ENCODE peak calls at places on chromosomes 1 and 21, in eight cellular contexts. One of them, this sample, is unnamed.

GRCh38 chr1:113938192-113938591 is 9.1 kb downstream of the HIPK1 start:
- DNase-seq in GM12891: no peak
- DNase-seq in activated CD4-positive, alpha-beta T cell treated with anti-CD3 and anti-CD28 coated beads, Interleukin-2, amount 50 U/mL, for 48 hours: no peak
- DNase-seq in NCI-H748 treated with DMSO at 0.1 percent for 48 hours: no peak
- DNase-seq in breast epithelium: no peak
- DNase-seq in AG20443: no peak
- DNase-seq in NCI-H2107: no peak
- DNase-seq in T1000: no peak
- DNase-seq in this sample: no peak

GRCh38 chr1:181062800-181063428 is 25.6 kb upstream of the IER5 start:
- DNase-seq in GM12891: no peak
- DNase-seq in activated CD4-positive, alpha-beta T cell treated with anti-CD3 and anti-CD28 coated beads, Interleukin-2, amount 50 U/mL, for 48 hours: peak; percentile 37
- DNase-seq in NCI-H748 treated with DMSO at 0.1 percent for 48 hours: no peak
- DNase-seq in breast epithelium: no peak
- DNase-seq in AG20443: peak; percentile 74
- DNase-seq in NCI-H2107: no peak
- DNase-seq in T1000: no peak
- DNase-seq in this sample: peak; percentile 21

GRCh38 chr1:67970088-67970487 is 80.3 kb downstream of the DIRAS3 start:
- DNase-seq in GM12891: no peak
- DNase-seq in activated CD4-positive, alpha-beta T cell treated with anti-CD3 and anti-CD28 coated beads, Interleukin-2, amount 50 U/mL, for 48 hours: no peak
- DNase-seq in NCI-H748 treated with DMSO at 0.1 percent for 48 hours: no peak
- DNase-seq in breast epithelium: no peak
- DNase-seq in AG20443: peak; percentile 42
- DNase-seq in NCI-H2107: no peak
- DNase-seq in T1000: no peak
- DNase-seq in this sample: no peak

GRCh38 chr1:202434059-202434458 is 85.6 kb downstream of the PPP1R12B start:
- DNase-seq in GM12891: no peak
- DNase-seq in activated CD4-positive, alpha-beta T cell treated with anti-CD3 and anti-CD28 coated beads, Interleukin-2, amount 50 U/mL, for 48 hours: no peak
- DNase-seq in NCI-H748 treated with DMSO at 0.1 percent for 48 hours: no peak
- DNase-seq in breast epithelium: no peak
- DNase-seq in AG20443: no peak
- DNase-seq in NCI-H2107: no peak
- DNase-seq in T1000: no peak
- DNase-seq in this sample: no peak

GRCh38 chr1:116906812-116907211 is 2.9 kb upstream of the PTGFRN start:
- DNase-seq in GM12891: no peak
- DNase-seq in activated CD4-positive, alpha-beta T cell treated with anti-CD3 and anti-CD28 coated beads, Interleukin-2, amount 50 U/mL, for 48 hours: no peak
- DNase-seq in NCI-H748 treated with DMSO at 0.1 percent for 48 hours: no peak
- DNase-seq in breast epithelium: no peak
- DNase-seq in AG20443: no peak
- DNase-seq in NCI-H2107: no peak
- DNase-seq in T1000: no peak
- DNase-seq in this sample: no peak

GRCh38 chr1:156476501-156477298 is 23.9 kb downstream of the MEF2D start:
- DNase-seq in GM12891: no peak
- DNase-seq in activated CD4-positive, alpha-beta T cell treated with anti-CD3 and anti-CD28 coated beads, Interleukin-2, amount 50 U/mL, for 48 hours: peak; percentile 69
- DNase-seq in NCI-H748 treated with DMSO at 0.1 percent for 48 hours: no peak
- DNase-seq in breast epithelium: no peak
- DNase-seq in AG20443: peak; percentile 57
- DNase-seq in NCI-H2107: no peak
- DNase-seq in T1000: peak; percentile 30
- DNase-seq in this sample: no peak

GRCh38 chr1:109789771-109790170 is 26.0 kb upstream of the EPS8L3 start:
- DNase-seq in GM12891: no peak
- DNase-seq in activated CD4-positive, alpha-beta T cell treated with anti-CD3 and anti-CD28 coated beads, Interleukin-2, amount 50 U/mL, for 48 hours: no peak
- DNase-seq in NCI-H748 treated with DMSO at 0.1 percent for 48 hours: no peak
- DNase-seq in breast epithelium: peak; percentile 12
- DNase-seq in AG20443: no peak
- DNase-seq in NCI-H2107: no peak
- DNase-seq in T1000: no peak
- DNase-seq in this sample: no peak

GRCh38 chr1:3905953-3906671 is 6.0 kb upstream of the C1orf174 start:
- DNase-seq in GM12891: no peak
- DNase-seq in activated CD4-positive, alpha-beta T cell treated with anti-CD3 and anti-CD28 coated beads, Interleukin-2, amount 50 U/mL, for 48 hours: no peak
- DNase-seq in NCI-H748 treated with DMSO at 0.1 percent for 48 hours: no peak
- DNase-seq in breast epithelium: no peak
- DNase-seq in AG20443: no peak
- DNase-seq in NCI-H2107: no peak
- DNase-seq in T1000: no peak
- DNase-seq in this sample: no peak

GRCh38 chr1:229855999-229856650 is 210.9 kb upstream of the GALNT2 start:
- DNase-seq in GM12891: peak; percentile 59
- DNase-seq in activated CD4-positive, alpha-beta T cell treated with anti-CD3 and anti-CD28 coated beads, Interleukin-2, amount 50 U/mL, for 48 hours: no peak
- DNase-seq in NCI-H748 treated with DMSO at 0.1 percent for 48 hours: no peak
- DNase-seq in breast epithelium: no peak
- DNase-seq in AG20443: peak; percentile 60
- DNase-seq in NCI-H2107: no peak
- DNase-seq in T1000: no peak
- DNase-seq in this sample: no peak

GRCh38 chr1:200872446-200873115 is at the start of gene GPR25:
- DNase-seq in GM12891: no peak
- DNase-seq in activated CD4-positive, alpha-beta T cell treated with anti-CD3 and anti-CD28 coated beads, Interleukin-2, amount 50 U/mL, for 48 hours: no peak
- DNase-seq in NCI-H748 treated with DMSO at 0.1 percent for 48 hours: no peak
- DNase-seq in breast epithelium: no peak
- DNase-seq in AG20443: no peak
- DNase-seq in NCI-H2107: no peak
- DNase-seq in T1000: no peak
- DNase-seq in this sample: no peak

GRCh38 chr1:50893466-50893865 is 66.6 kb downstream of the FAF1 start:
- DNase-seq in GM12891: no peak
- DNase-seq in activated CD4-positive, alpha-beta T cell treated with anti-CD3 and anti-CD28 coated beads, Interleukin-2, amount 50 U/mL, for 48 hours: no peak
- DNase-seq in NCI-H748 treated with DMSO at 0.1 percent for 48 hours: no peak
- DNase-seq in breast epithelium: no peak
- DNase-seq in AG20443: no peak
- DNase-seq in NCI-H2107: no peak
- DNase-seq in T1000: no peak
- DNase-seq in this sample: no peak

GRCh38 chr1:7252411-7253117 is 467.3 kb downstream of the CAMTA1 start:
- DNase-seq in GM12891: no peak
- DNase-seq in activated CD4-positive, alpha-beta T cell treated with anti-CD3 and anti-CD28 coated beads, Interleukin-2, amount 50 U/mL, for 48 hours: no peak
- DNase-seq in NCI-H748 treated with DMSO at 0.1 percent for 48 hours: no peak
- DNase-seq in breast epithelium: no peak
- DNase-seq in AG20443: no peak
- DNase-seq in NCI-H2107: no peak
- DNase-seq in T1000: no peak
- DNase-seq in this sample: no peak

GRCh38 chr1:204307334-204307883 is 52.3 kb downstream of the PLEKHA6 start:
- DNase-seq in GM12891: no peak
- DNase-seq in activated CD4-positive, alpha-beta T cell treated with anti-CD3 and anti-CD28 coated beads, Interleukin-2, amount 50 U/mL, for 48 hours: no peak
- DNase-seq in NCI-H748 treated with DMSO at 0.1 percent for 48 hours: no peak
- DNase-seq in breast epithelium: no peak
- DNase-seq in AG20443: peak; percentile 52
- DNase-seq in NCI-H2107: peak; percentile 82
- DNase-seq in T1000: no peak
- DNase-seq in this sample: no peak

GRCh38 chr1:77039739-77040138 is 172.5 kb downstream of the ST6GALNAC5 start:
- DNase-seq in GM12891: no peak
- DNase-seq in activated CD4-positive, alpha-beta T cell treated with anti-CD3 and anti-CD28 coated beads, Interleukin-2, amount 50 U/mL, for 48 hours: no peak
- DNase-seq in NCI-H748 treated with DMSO at 0.1 percent for 48 hours: no peak
- DNase-seq in breast epithelium: no peak
- DNase-seq in AG20443: peak; percentile 93
- DNase-seq in NCI-H2107: no peak
- DNase-seq in T1000: peak; percentile 76
- DNase-seq in this sample: no peak

GRCh38 chr1:118223426-118223825 is 38.4 kb upstream of the SPAG17 start:
- DNase-seq in GM12891: no peak
- DNase-seq in activated CD4-positive, alpha-beta T cell treated with anti-CD3 and anti-CD28 coated beads, Interleukin-2, amount 50 U/mL, for 48 hours: no peak
- DNase-seq in NCI-H748 treated with DMSO at 0.1 percent for 48 hours: no peak
- DNase-seq in breast epithelium: no peak
- DNase-seq in AG20443: peak; percentile 53
- DNase-seq in NCI-H2107: no peak
- DNase-seq in T1000: no peak
- DNase-seq in this sample: no peak

GRCh38 chr1:62011007-62011406 is 183.6 kb upstream of the L1TD1 start:
- DNase-seq in GM12891: no peak
- DNase-seq in activated CD4-positive, alpha-beta T cell treated with anti-CD3 and anti-CD28 coated beads, Interleukin-2, amount 50 U/mL, for 48 hours: no peak
- DNase-seq in NCI-H748 treated with DMSO at 0.1 percent for 48 hours: no peak
- DNase-seq in breast epithelium: no peak
- DNase-seq in AG20443: no peak
- DNase-seq in NCI-H2107: no peak
- DNase-seq in T1000: no peak
- DNase-seq in this sample: no peak

GRCh38 chr1:74733616-74734484 is 898 bp downstream of the TYW3 start:
- DNase-seq in GM12891: peak; percentile 28
- DNase-seq in activated CD4-positive, alpha-beta T cell treated with anti-CD3 and anti-CD28 coated beads, Interleukin-2, amount 50 U/mL, for 48 hours: peak; percentile 32
- DNase-seq in NCI-H748 treated with DMSO at 0.1 percent for 48 hours: peak; percentile 69
- DNase-seq in breast epithelium: no peak
- DNase-seq in AG20443: peak; percentile 62
- DNase-seq in NCI-H2107: peak; percentile 36
- DNase-seq in T1000: no peak
- DNase-seq in this sample: peak; percentile 63

GRCh38 chr1:6348511-6349191 is 44.9 kb downstream of the ACOT7 start:
- DNase-seq in GM12891: no peak
- DNase-seq in activated CD4-positive, alpha-beta T cell treated with anti-CD3 and anti-CD28 coated beads, Interleukin-2, amount 50 U/mL, for 48 hours: peak; percentile 54
- DNase-seq in NCI-H748 treated with DMSO at 0.1 percent for 48 hours: no peak
- DNase-seq in breast epithelium: no peak
- DNase-seq in AG20443: no peak
- DNase-seq in NCI-H2107: no peak
- DNase-seq in T1000: no peak
- DNase-seq in this sample: peak; percentile 60

GRCh38 chr1:39406533-39407478 is 84.6 kb upstream of the BMP8A start:
- DNase-seq in GM12891: no peak
- DNase-seq in activated CD4-positive, alpha-beta T cell treated with anti-CD3 and anti-CD28 coated beads, Interleukin-2, amount 50 U/mL, for 48 hours: no peak
- DNase-seq in NCI-H748 treated with DMSO at 0.1 percent for 48 hours: no peak
- DNase-seq in breast epithelium: no peak
- DNase-seq in AG20443: peak; percentile 40
- DNase-seq in NCI-H2107: no peak
- DNase-seq in T1000: no peak
- DNase-seq in this sample: no peak

GRCh38 chr21:25582888-25583287 is 24.4 kb downstream of the MRPL39 start:
- DNase-seq in GM12891: no peak
- DNase-seq in activated CD4-positive, alpha-beta T cell treated with anti-CD3 and anti-CD28 coated beads, Interleukin-2, amount 50 U/mL, for 48 hours: no peak
- DNase-seq in NCI-H748 treated with DMSO at 0.1 percent for 48 hours: no peak
- DNase-seq in breast epithelium: no peak
- DNase-seq in AG20443: no peak
- DNase-seq in NCI-H2107: no peak
- DNase-seq in T1000: no peak
- DNase-seq in this sample: no peak

GRCh38 chr1:98399219-98399618 is 262.3 kb upstream of the SNX7 start:
- DNase-seq in GM12891: no peak
- DNase-seq in activated CD4-positive, alpha-beta T cell treated with anti-CD3 and anti-CD28 coated beads, Interleukin-2, amount 50 U/mL, for 48 hours: no peak
- DNase-seq in NCI-H748 treated with DMSO at 0.1 percent for 48 hours: no peak
- DNase-seq in breast epithelium: no peak
- DNase-seq in AG20443: no peak
- DNase-seq in NCI-H2107: no peak
- DNase-seq in T1000: no peak
- DNase-seq in this sample: no peak

GRCh38 chr1:119631433-119632102 is 16.5 kb downstream of the ZNF697 start:
- DNase-seq in GM12891: no peak
- DNase-seq in activated CD4-positive, alpha-beta T cell treated with anti-CD3 and anti-CD28 coated beads, Interleukin-2, amount 50 U/mL, for 48 hours: no peak
- DNase-seq in NCI-H748 treated with DMSO at 0.1 percent for 48 hours: no peak
- DNase-seq in breast epithelium: peak; percentile 82
- DNase-seq in AG20443: peak; percentile 91
- DNase-seq in NCI-H2107: peak; percentile 23
- DNase-seq in T1000: peak; percentile 67
- DNase-seq in this sample: no peak

This sample was measured in central memory CD4-positive, alpha-beta T cell.